ENCODE peak calls at places on chromosomes 3 and 15, in seven cellular contexts. Y is AG10803, T is dorsolateral prefrontal cortex, N is choroid plexus epithelial cell, A is mammary epithelial cell, V is fibroblast of mammary gland, M is Calu3. H is an unnamed sample.

GRCh38 chr15:80695911-80696651 is 971 bp downstream of the ABHD17C start:
- DNase-seq in Y (no peak), T (no peak), N (no peak), A (peak; percentile 58), V (peak; percentile 17), M (peak; percentile 81), H (peak; percentile 28)

GRCh38 chr3:62167566-62168262 is 205.6 kb downstream of the FEZF2 start:
- DNase-seq in Y (peak; percentile 62), T (no peak), N (no peak), A (peak; percentile 4), V (peak; percentile 36), M (no peak), H (no peak)

GRCh38 chr3:184129012-184129411 is 6.1 kb upstream of the EIF2B5 start:
- DNase-seq in Y (peak; percentile 58), T (no peak), N (peak; percentile 66), A (peak; percentile 32), V (peak; percentile 58), M (peak; percentile 55), H (peak; percentile 43)

GRCh38 chr15:80317389-80318169 is 65.6 kb upstream of the CTXND1 start:
- DNase-seq in Y (peak; percentile 95), T (no peak), N (peak; percentile 82), A (peak; percentile 95), V (peak; percentile 100), M (no peak), H (peak; percentile 2)

GRCh38 chr3:40317061-40317676 is 7.7 kb downstream of the EIF1B start:
- DNase-seq in Y (peak; percentile 65), T (no peak), N (peak; percentile 87), A (peak; percentile 29), V (peak; percentile 77), M (peak; percentile 35), H (peak; percentile 66)

GRCh38 chr3:150062492-150062891 is 91.8 kb upstream of the PFN2 start:
- DNase-seq in Y (peak; percentile 70), T (no peak), N (peak; percentile 74), A (no peak), V (peak; percentile 84), M (no peak), H (no peak)

GRCh38 chr3:119831941-119832371 is 50.1 kb downstream of the NR1I2 start:
- DNase-seq in Y (peak; percentile 68), T (no peak), N (peak; percentile 77), A (peak; percentile 39), V (peak; percentile 32), M (no peak), H (no peak)

GRCh38 chr3:161371441-161372320 is at the start of gene SPTSSB:
- DNase-seq in Y (peak; percentile 12), T (peak; percentile 55), N (peak; percentile 21), A (peak; percentile 72), V (no peak), M (peak; percentile 90), H (peak; percentile 64)

GRCh38 chr3:193662757-193663322 is 69.8 kb downstream of the OPA1 start:
- DNase-seq in Y (no peak), T (no peak), N (peak; percentile 39), A (no peak), V (no peak), M (no peak), H (no peak)

GRCh38 chr15:62841891-62842559 is 200.5 kb upstream of the TPM1 start:
- DNase-seq in Y (no peak), T (no peak), N (no peak), A (no peak), V (no peak), M (no peak), H (no peak)

GRCh38 chr15:57625703-57626448 is 34.2 kb downstream of the MYZAP start:
- DNase-seq in Y (no peak), T (no peak), N (no peak), A (no peak), V (no peak), M (no peak), H (no peak)

GRCh38 chr3:49662021-49662420 is 12.1 kb upstream of the APEH start:
- DNase-seq in Y (no peak), T (no peak), N (no peak), A (no peak), V (no peak), M (no peak), H (no peak)

GRCh38 chr3:107430214-107431047 is 53.2 kb downstream of the CCDC54 start:
- DNase-seq in Y (peak; percentile 55), T (no peak), N (peak; percentile 68), A (no peak), V (peak; percentile 51), M (peak; percentile 11), H (peak; percentile 16)

GRCh38 chr15:58292761-58293175 is 139.0 kb upstream of the LIPC start:
- DNase-seq in Y (no peak), T (no peak), N (peak; percentile 42), A (no peak), V (no peak), M (no peak), H (peak; percentile 31)

GRCh38 chr3:95460274-95460673 is 1354.1 kb upstream of the EPHA6 start:
- DNase-seq in Y (no peak), T (no peak), N (no peak), A (no peak), V (no peak), M (no peak), H (no peak)

GRCh38 chr3:17686613-17687012 is 55.8 kb downstream of the TBC1D5 start:
- DNase-seq in Y (peak; percentile 24), T (no peak), N (peak; percentile 12), A (no peak), V (peak; percentile 21), M (no peak), H (no peak)
- TF ChIP-seq CTCF in Y (peak; percentile 36), T (peak; percentile 57), N (peak; percentile 2), A (peak; percentile 28), V (peak; percentile 15), M (no peak), H (no peak)

DNA sequence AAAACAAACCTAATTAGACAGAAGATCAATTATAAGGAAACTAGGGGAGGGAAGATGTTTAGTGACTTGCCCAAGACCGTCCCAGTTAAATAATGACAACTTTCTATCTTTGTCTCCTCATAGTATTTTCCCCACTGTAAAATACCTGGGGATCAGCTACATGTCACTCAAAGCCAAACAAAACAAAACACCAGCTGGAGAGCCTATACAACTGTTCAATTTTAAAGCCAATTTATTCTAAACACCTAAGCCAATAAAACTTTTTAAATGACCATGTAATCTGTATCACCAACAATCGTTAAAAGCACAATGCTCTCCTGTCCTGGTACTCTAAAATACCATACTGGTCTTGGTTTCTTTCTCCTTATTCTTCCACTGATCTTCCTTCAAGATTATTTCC is 168.4 kb downstream of the STAG1 start:
- DNase-seq in Y (no peak), T (no peak), N (no peak), A (no peak), V (no peak), M (no peak), H (no peak)
- TF ChIP-seq CTCF in Y (no peak), T (no peak), N (no peak), A (no peak), V (no peak), M (no peak), H (no peak)

GRCh38 chr3:12705374-12705926 is 41.5 kb upstream of the RAF1 start:
- DNase-seq in Y (no peak), T (no peak), N (no peak), A (no peak), V (no peak), M (no peak), H (no peak)

GRCh38 chr3:12708584-12709192 is 44.8 kb upstream of the RAF1 start:
- DNase-seq in Y (peak; percentile 88), T (no peak), N (peak; percentile 77), A (peak; percentile 93), V (peak; percentile 86), M (no peak), H (no peak)

GRCh38 chr3:12705981-12706380 is 42.1 kb upstream of the RAF1 start:
- DNase-seq in Y (peak; percentile 90), T (no peak), N (no peak), A (no peak), V (peak; percentile 85), M (no peak), H (no peak)

GRCh38 chr3:12707425-12707824 is 43.5 kb upstream of the RAF1 start:
- DNase-seq in Y (peak; percentile 45), T (no peak), N (peak; percentile 58), A (peak; percentile 54), V (peak; percentile 71), M (no peak), H (no peak)

DNA sequence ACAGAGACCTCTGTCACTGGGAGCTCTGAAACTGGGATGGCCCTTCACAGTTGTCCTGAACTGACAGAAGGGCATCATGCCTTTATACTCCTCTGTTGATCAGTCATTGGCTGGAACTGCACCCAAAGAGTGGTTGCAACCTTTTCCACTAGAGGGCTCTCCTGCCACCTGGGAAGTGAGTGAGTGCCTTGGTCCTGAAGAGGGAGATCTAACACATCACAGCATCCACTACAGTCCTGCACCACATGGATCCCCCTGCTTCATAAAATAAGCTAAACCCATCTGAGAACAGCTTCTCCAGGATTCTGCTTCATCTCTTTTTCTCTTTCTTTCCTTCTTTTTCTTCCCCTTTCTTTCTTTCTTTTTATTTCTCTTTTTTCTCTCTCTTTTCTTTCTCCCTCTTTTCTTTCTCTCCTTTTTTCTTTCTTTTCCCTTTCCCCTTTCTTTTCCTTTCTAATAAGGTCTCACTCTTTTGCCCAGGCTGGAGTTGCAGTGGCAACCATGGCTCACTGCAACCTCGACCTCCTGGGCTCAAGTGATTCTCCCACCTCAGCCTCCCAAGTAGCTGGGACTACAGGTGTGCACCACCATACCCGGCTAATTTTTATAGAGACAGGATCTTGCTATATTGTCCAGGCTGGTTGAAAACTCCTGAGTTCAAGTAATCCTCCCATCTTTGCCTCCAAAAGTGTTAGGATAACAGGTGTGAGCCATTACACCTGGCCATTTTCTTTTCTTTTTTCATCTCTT is 42.8 kb upstream of the RAF1 start:
- DNase-seq in Y (peak; percentile 67), T (peak; percentile 44), N (peak; percentile 89), A (peak; percentile 77), V (peak; percentile 79), M (peak; percentile 67), H (peak; percentile 75)
- TF ChIP-seq CTCF in Y (peak; percentile 85), T (peak; percentile 60), N (peak; percentile 97), A (peak; percentile 92), V (peak; percentile 89), M (peak; percentile 46), H (peak; percentile 81)

DNA sequence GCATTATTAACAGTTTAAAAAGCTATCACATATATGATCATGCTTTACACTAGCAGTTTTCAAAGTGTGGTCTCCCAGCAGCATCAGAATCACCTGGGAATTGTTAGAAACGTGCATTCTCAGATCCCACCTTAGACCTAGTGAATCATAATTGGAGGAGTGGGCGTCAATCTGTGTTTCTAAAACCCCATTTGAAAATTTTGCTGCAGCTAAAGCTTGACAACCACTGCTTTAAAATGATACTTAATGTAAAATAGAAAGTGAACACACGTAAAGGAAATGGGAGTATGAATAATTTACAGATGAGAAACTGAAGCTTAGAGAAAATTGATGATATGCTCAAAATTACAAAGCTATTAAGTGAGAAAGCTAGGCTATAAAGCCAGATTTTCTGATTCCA is 62.3 kb downstream of the SLC9C1 start:
- DNase-seq in Y (no peak), T (no peak), N (no peak), A (no peak), V (no peak), M (no peak), H (no peak)
- TF ChIP-seq CTCF in Y (no peak), T (no peak), N (no peak), A (no peak), V (no peak), M (no peak), H (no peak)